ENCODE peak calls at places on chromosomes 7 and 10, in six cellular contexts. J is stimulated activated CD4-positive, alpha-beta T cell treated with anti-CD3 and anti-CD28 coated beads, Interleukin-15, amount 100 ng/mL, for 1 hour; O is AG08395; V is GM23338; Y is activated CD4-positive, alpha-beta T cell treated with anti-CD3 and anti-CD28 coated beads for 48 hours; I is cardiac muscle cell. G is an unnamed sample.

GRCh38 chr7:38368191-38368605 is 94.8 kb upstream of the TARP start:
- DNase-seq in J (peak), O (peak), V (peak), Y (peak), I (peak), G (peak)

GRCh38 chr7:23298141-23298851 is 843 bp upstream of the MALSU1 start:
- DNase-seq in J (no peak), O (peak), V (peak), Y (no peak), I (peak), G (no peak)

GRCh38 chr10:87684001-87684628 is 24.4 kb downstream of the PAPSS2 start:
- DNase-seq in J (no peak), O (no peak), V (no peak), Y (no peak), I (no peak), G (no peak)

GRCh38 chr10:42981358-42982236 is 95.3 kb upstream of the RET start:
- DNase-seq in J (no peak), O (no peak), V (no peak), Y (no peak), I (no peak), G (no peak)

GRCh38 chr10:112967200-112967599 is 17.2 kb downstream of the TCF7L2 start:
- DNase-seq in J (no peak), O (peak), V (no peak), Y (no peak), I (no peak), G (no peak)

GRCh38 chr7:151172273-151173141 is 5.0 kb upstream of the GBX1 start:
- DNase-seq in J (peak), O (peak), V (peak), Y (peak), I (peak), G (peak)

GRCh38 chr10:98038333-98038732 is 7.9 kb upstream of the CRTAC1 start:
- DNase-seq in J (no peak), O (no peak), V (peak), Y (no peak), I (no peak), G (no peak)

GRCh38 chr7:3282457-3282856 is 18.6 kb upstream of the SDK1 start:
- DNase-seq in J (no peak), O (no peak), V (no peak), Y (no peak), I (no peak), G (no peak)

GRCh38 chr10:110414563-110415309 is 83.0 kb upstream of the DUSP5 start:
- DNase-seq in J (peak), O (no peak), V (no peak), Y (peak), I (no peak), G (peak)

GRCh38 chr10:127293640-127294039 is 97.2 kb upstream of the INSYN2A start:
- DNase-seq in J (peak), O (no peak), V (no peak), Y (peak), I (no peak), G (no peak)

GRCh38 chr7:130150587-130150986 is 54.6 kb downstream of the TMEM209 start:
- DNase-seq in J (no peak), O (no peak), V (peak), Y (no peak), I (no peak), G (no peak)

GRCh38 chr7:28855538-28856217 is 102.5 kb downstream of the TRIL start:
- DNase-seq in J (no peak), O (peak), V (no peak), Y (no peak), I (no peak), G (no peak)

GRCh38 chr7:2754086-2754485 is 66.1 kb downstream of the AMZ1 start:
- DNase-seq in J (no peak), O (no peak), V (no peak), Y (no peak), I (no peak), G (no peak)

GRCh38 chr10:77390481-77390891 is 247.1 kb downstream of the KCNMA1 start:
- DNase-seq in J (no peak), O (no peak), V (no peak), Y (no peak), I (peak), G (no peak)

GRCh38 chr10:23158370-23158769 is 33.7 kb upstream of the PTF1A start:
- DNase-seq in J (peak), O (peak), V (peak), Y (peak), I (peak), G (no peak)

GRCh38 chr10:101091546-101092290 is 29.9 kb downstream of the KAZALD1 start:
- DNase-seq in J (no peak), O (no peak), V (no peak), Y (no peak), I (no peak), G (no peak)

GRCh38 chr7:102456327-102456726 is 8.3 kb downstream of the ALKBH4 start:
- DNase-seq in J (no peak), O (no peak), V (no peak), Y (no peak), I (no peak), G (no peak)

GRCh38 chr7:12139421-12139820 is 71.7 kb upstream of the TMEM106B start:
- DNase-seq in J (no peak), O (no peak), V (no peak), Y (no peak), I (no peak), G (no peak)

GRCh38 chr7:73626814-73627213 is 2.5 kb upstream of the MLXIPL start:
- DNase-seq in J (no peak), O (no peak), V (peak), Y (no peak), I (no peak), G (no peak)

GRCh38 chr10:13885238-13885990 is 298.6 kb downstream of the PRPF18 start:
- DNase-seq in J (no peak), O (no peak), V (no peak), Y (no peak), I (no peak), G (no peak)

GRCh38 chr7:70694909-70695803 is 436.8 kb upstream of the GALNT17 start:
- DNase-seq in J (no peak), O (peak), V (peak), Y (no peak), I (peak), G (no peak)

GRCh38 chr10:4474829-4475228 is 351.2 kb upstream of the AKR1E2 start:
- DNase-seq in J (no peak), O (no peak), V (no peak), Y (no peak), I (no peak), G (no peak)

GRCh38 chr10:61464461-61465215 is 11.5 kb upstream of the TMEM26 start:
- DNase-seq in J (no peak), O (peak), V (no peak), Y (no peak), I (no peak), G (no peak)

GRCh38 chr7:95874129-95874528 is 101.8 kb downstream of the DYNC1I1 start:
- DNase-seq in J (no peak), O (no peak), V (no peak), Y (no peak), I (no peak), G (no peak)

GRCh38 chr10:132786279-132786528 is 257 bp upstream of the NKX6-2 start:
- DNase-seq in J (no peak), O (no peak), V (no peak), Y (no peak), I (no peak), G (no peak)

GRCh38 chr7:109549461-109549860 is 979.8 kb downstream of the DNAJB9 start:
- DNase-seq in J (no peak), O (no peak), V (no peak), Y (no peak), I (no peak), G (no peak)

GRCh38 chr10:133163889-133164815 is 4.1 kb downstream of the KNDC1 start:
- DNase-seq in J (no peak), O (no peak), V (peak), Y (no peak), I (no peak), G (no peak)

GRCh38 chr10:70478191-70479160 is at the start of gene PALD1:
- DNase-seq in J (peak), O (peak), V (peak), Y (peak), I (peak), G (no peak)

GRCh38 chr10:91709394-91709798 is 76.5 kb upstream of the PPP1R3C start:
- DNase-seq in J (no peak), O (no peak), V (no peak), Y (no peak), I (no peak), G (no peak)

GRCh38 chr7:78510580-78511188 is 712.1 kb downstream of the PHTF2 start:
- DNase-seq in J (no peak), O (peak), V (peak), Y (no peak), I (peak), G (no peak)

GRCh38 chr10:115830260-115830970 is 442.6 kb downstream of the GFRA1 start:
- DNase-seq in J (no peak), O (peak), V (no peak), Y (no peak), I (no peak), G (no peak)

GRCh38 chr7:4103352-4104091 is 578.6 kb upstream of the FOXK1 start:
- DNase-seq in J (no peak), O (no peak), V (peak), Y (no peak), I (no peak), G (no peak)

GRCh38 chr7:98418636-98419315 is 17.9 kb upstream of the BAIAP2L1 start:
- DNase-seq in J (no peak), O (peak), V (no peak), Y (peak), I (no peak), G (no peak)

GRCh38 chr10:113216068-113216467 is 266.0 kb downstream of the TCF7L2 start:
- DNase-seq in J (no peak), O (no peak), V (peak), Y (no peak), I (no peak), G (no peak)

GRCh38 chr7:2607122-2607912 is 24.5 kb upstream of the TTYH3 start:
- DNase-seq in J (no peak), O (peak), V (no peak), Y (no peak), I (no peak), G (no peak)

GRCh38 chr7:116447980-116448839 is 51.3 kb upstream of the CAV2 start:
- DNase-seq in J (no peak), O (no peak), V (no peak), Y (no peak), I (no peak), G (no peak)

G was measured in activated CD4-positive, CD25-positive, alpha-beta regulatory T cell.